ENCODE peak calls at places on chromosomes 3 and 15, in four cellular contexts. P is left ventricle myocardium inferior; D is stimulated activated CD4-positive, alpha-beta T cell treated with anti-CD3 and anti-CD28 coated beads, Interleukin-2, amount 100 ng/mL, for 48 hours; U is AG10803. I is an unnamed sample.

GRCh38 chr3:121574449-121574848 is 6.7 kb downstream of the ARGFX start:
- DNase-seq in P (no peak), D (no peak), U (no peak), I (no peak)

GRCh38 chr15:58065445-58066041 is at the start of gene ALDH1A2:
- DNase-seq in P (peak), D (no peak), U (no peak), I (peak)

GRCh38 chr3:188712257-188712924 is 459.4 kb upstream of the TPRG1 start:
- DNase-seq in P (no peak), D (no peak), U (peak), I (no peak)

GRCh38 chr15:56327721-56328502 is 37.3 kb upstream of the TEX9 start:
- DNase-seq in P (no peak), D (no peak), U (peak), I (no peak)

GRCh38 chr3:59364471-59364870 is 314.6 kb upstream of the CFAP20DC start:
- DNase-seq in P (no peak), D (no peak), U (peak), I (no peak)

GRCh38 chr3:106302451-106303221 is 433.8 kb upstream of the CBLB start:
- DNase-seq in P (no peak), D (no peak), U (no peak), I (no peak)

GRCh38 chr3:20622304-20622703 is 436.3 kb upstream of the SGO1 start:
- DNase-seq in P (no peak), D (no peak), U (peak), I (no peak)

GRCh38 chr3:14862303-14862660 is 43.5 kb downstream of the FGD5 start:
- DNase-seq in P (no peak), D (no peak), U (no peak), I (no peak)

GRCh38 chr3:186193534-186194450 is 84.9 kb upstream of the ETV5 start:
- DNase-seq in P (no peak), D (no peak), U (no peak), I (peak)

GRCh38 chr3:43373588-43373935 is 87.2 kb downstream of the SNRK start:
- DNase-seq in P (no peak), D (no peak), U (no peak), I (no peak)

GRCh38 chr3:23646201-23646955 is 159.4 kb upstream of the UBE2E1 start:
- DNase-seq in P (no peak), D (no peak), U (no peak), I (no peak)